ENCODE peak calls at places on chromosomes 13 and 19, in five cellular contexts. V is activated T-cell treated with anti-CD3 and anti-CD28 coated beads, Interleukin-2, amount 50 U/mL, for 72 hours; W is DMS53; C is cardiac muscle cell; I is SHP77 treated with DMSO at 0.1 percent for 48 hours. Q is an unnamed sample.

GRCh38 chr13:61391426-61391825 is 24.2 kb downstream of the PCDH20 start:
- DNase-seq in V (no peak), W (no peak), C (no peak), I (no peak), Q (no peak)

GRCh38 chr19:10152100-10152499 is 32.4 kb upstream of the EIF3G start:
- DNase-seq in V (no peak), W (peak), C (no peak), I (no peak), Q (no peak)

GRCh38 chr13:108734676-108735075 is 105.3 kb downstream of the MYO16 start:
- DNase-seq in V (no peak), W (peak), C (no peak), I (no peak), Q (no peak)

GRCh38 chr13:46756977-46757376 is 40.0 kb downstream of the ESD start:
- DNase-seq in V (no peak), W (no peak), C (peak), I (no peak), Q (peak)

GRCh38 chr19:34667349-34668076 is 9.4 kb downstream of the SCGB2B2 start:
- DNase-seq in V (no peak), W (peak), C (peak), I (no peak), Q (peak)

GRCh38 chr19:18910010-18910409 is 9.2 kb downstream of the COPE start:
- DNase-seq in V (no peak), W (no peak), C (no peak), I (no peak), Q (no peak)

GRCh38 chr13:30097695-30098094 is 209.7 kb downstream of the KATNAL1 start:
- DNase-seq in V (no peak), W (no peak), C (no peak), I (no peak), Q (no peak)

GRCh38 chr13:40389081-40389641 is 277.3 kb downstream of the FOXO1 start:
- DNase-seq in V (peak), W (no peak), C (no peak), I (no peak), Q (no peak)

GRCh38 chr19:5292453-5292842 is 48.2 kb downstream of the PTPRS start:
- DNase-seq in V (peak), W (no peak), C (no peak), I (no peak), Q (no peak)

GRCh38 chr13:20344836-20345490 is 112.8 kb upstream of the GJB6 start:
- DNase-seq in V (no peak), W (no peak), C (peak), I (no peak), Q (no peak)

GRCh38 chr19:9848060-9848459 is 12.9 kb downstream of the PIN1 start:
- DNase-seq in V (peak), W (peak), C (no peak), I (no peak), Q (peak)

GRCh38 chr19:19524053-19524452 is 4.7 kb upstream of the YJEFN3 start:
- DNase-seq in V (no peak), W (no peak), C (no peak), I (no peak), Q (no peak)

GRCh38 chr19:28444371-28444770 is 768.6 kb downstream of the UQCRFS1 start:
- DNase-seq in V (no peak), W (no peak), C (no peak), I (no peak), Q (no peak)

GRCh38 chr13:77637583-77637982 is 59.9 kb upstream of the SLAIN1 start:
- DNase-seq in V (no peak), W (no peak), C (no peak), I (no peak), Q (no peak)

GRCh38 chr19:54456423-54457373 is 6.9 kb downstream of the LENG9 start:
- DNase-seq in V (no peak), W (no peak), C (no peak), I (no peak), Q (no peak)